ENCODE peak calls at places on chromosomes 3 and 15, in seven cellular contexts. J is stimulated activated naive CD8-positive, alpha-beta T cell treated with anti-CD3 and anti-CD28 coated beads, Interleukin-15, Interleukin-2, amounts not matched to agents 100 U/mL and 50 U/mL, for 24 hours; F is neuronal stem cell; W is AG20443; P is AG08396; H is left cardiac atrium; Z is GM04503. S is an unnamed sample.

GRCh38 chr3:142056656-142057330 is 92.6 kb downstream of the TFDP2 start:
- DNase-seq in H (no peak), F (no peak), P (no peak), J (no peak), W (peak; percentile 14), Z (no peak), S (no peak)

GRCh38 chr3:69659180-69659915 is 79.9 kb upstream of the MITF start:
- DNase-seq in Z (no peak), F (no peak), J (no peak), W (no peak), H (no peak), P (no peak), S (no peak)

GRCh38 chr3:117483839-117484238 is 774.3 kb downstream of the TUSC7 start:
- DNase-seq in W (no peak), P (no peak), F (no peak), H (no peak), Z (no peak), J (no peak), S (no peak)

GRCh38 chr15:40046721-40047412 is 7.9 kb upstream of the SRP14 start:
- DNase-seq in J (no peak), W (peak; percentile 67), F (no peak), P (peak; percentile 67), H (no peak), Z (peak; percentile 34), S (no peak)

GRCh38 chr3:54307616-54308180 is 185.3 kb downstream of the CACNA2D3 start:
- DNase-seq in J (no peak), P (no peak), F (no peak), W (no peak), Z (no peak), H (no peak), S (no peak)

GRCh38 chr3:42072930-42073329 is 18.2 kb upstream of the TRAK1 start:
- DNase-seq in J (no peak), H (no peak), P (no peak), W (no peak), Z (no peak), F (no peak), S (no peak)

GRCh38 chr3:71805199-71805598 is 20.3 kb upstream of the PROK2 start:
- DNase-seq in H (no peak), J (no peak), P (no peak), Z (no peak), F (no peak), W (no peak), S (no peak)

GRCh38 chr3:30331519-30331918 is 274.9 kb upstream of the TGFBR2 start:
- DNase-seq in Z (no peak), H (no peak), J (no peak), F (no peak), W (no peak), P (no peak), S (no peak)

GRCh38 chr3:29880809-29881208 is 599.9 kb downstream of the RBMS3 start:
- DNase-seq in F (no peak), Z (no peak), H (no peak), P (no peak), J (no peak), W (no peak), S (no peak)

GRCh38 chr3:16936233-16936632 is 51.5 kb downstream of the PLCL2 start:
- DNase-seq in H (no peak), Z (no peak), F (no peak), J (no peak), P (no peak), W (no peak), S (no peak)

GRCh38 chr15:39934415-39935044 is 615 bp downstream of the EIF2AK4 start:
- DNase-seq in Z (no peak), F (peak; percentile 15), H (no peak), J (no peak), P (no peak), W (peak; percentile 10), S (no peak)

GRCh38 chr3:158106773-158107461 is 697 bp upstream of the SHOX2 start:
- DNase-seq in P (no peak), F (no peak), J (peak; percentile 22), H (peak; percentile 19), Z (peak; percentile 8), W (peak; percentile 32), S (no peak)

GRCh38 chr3:67622652-67623051 is 31.8 kb downstream of the SUCLG2 start:
- DNase-seq in H (no peak), J (no peak), F (no peak), W (no peak), Z (no peak), P (no peak), S (no peak)

GRCh38 chr3:14210281-14210670 is 31.7 kb downstream of the LSM3 start:
- DNase-seq in W (no peak), H (no peak), F (no peak), Z (no peak), P (no peak), J (no peak), S (no peak)

GRCh38 chr15:29550834-29551465 is 271.3 kb downstream of the TJP1 start:
- DNase-seq in H (no peak), J (no peak), P (no peak), Z (no peak), W (no peak), F (no peak), S (no peak)

GRCh38 chr3:197682713-197683112 is 54.0 kb downstream of the RUBCN start:
- DNase-seq in J (no peak), W (no peak), H (no peak), Z (no peak), P (no peak), F (no peak), S (no peak)

GRCh38 chr15:25741253-25741575 is 121.9 kb downstream of the ATP10A start:
- DNase-seq in P (no peak), W (no peak), J (no peak), H (no peak), Z (no peak), F (no peak), S (no peak)

GRCh38 chr15:39594056-39594763 is 13.3 kb downstream of the THBS1 start:
- DNase-seq in P (no peak), W (no peak), J (peak; percentile 40), H (no peak), F (no peak), Z (peak; percentile 39), S (no peak)

GRCh38 chr3:54125317-54125716 is 3.0 kb downstream of the CACNA2D3 start:
- DNase-seq in Z (no peak), H (no peak), W (no peak), P (no peak), F (no peak), J (no peak), S (no peak)

GRCh38 chr15:80803580-80804525 is 24.7 kb downstream of the CEMIP start:
- DNase-seq in J (peak; percentile 16), P (no peak), Z (no peak), H (no peak), F (no peak), W (no peak), S (no peak)

GRCh38 chr15:67685008-67685599 is 140.2 kb upstream of the SKOR1 start:
- DNase-seq in J (no peak), H (no peak), P (no peak), F (peak; percentile 44), Z (no peak), W (no peak), S (no peak)

GRCh38 chr15:47742334-47742733 is 25.0 kb downstream of the SEMA6D start:
- DNase-seq in F (no peak), H (no peak), J (no peak), Z (no peak), P (no peak), W (no peak), S (no peak)

GRCh38 chr3:45964139-45964538 is 20.9 kb downstream of the CXCR6 start:
- DNase-seq in H (no peak), W (no peak), J (peak; percentile 58), F (no peak), Z (no peak), P (no peak), S (no peak)

GRCh38 chr15:50229336-50229735 is 36.2 kb downstream of the HDC start:
- DNase-seq in H (no peak), P (no peak), W (no peak), F (no peak), Z (no peak), J (no peak), S (no peak)

GRCh38 chr3:186882881-186883685 is 40.6 kb downstream of the ADIPOQ start:
- DNase-seq in P (peak; percentile 43), J (peak; percentile 64), F (no peak), H (no peak), Z (peak; percentile 47), W (peak; percentile 24), S (no peak)

S was measured in left colon.